ENCODE peak calls at places on chromosome 2, in ten cellular contexts. One of them, this sample, is unnamed.
A peak's percentile ranks its signal among the peaks of the same experiment; 100 is the strongest.

GRCh38 chr2:195575879-195576391 is 81.1 kb upstream of the SLC39A10 start:
- DNase-seq in uterus: no peak
- DNase-seq in choroid plexus epithelial cell: peak; percentile 87
- DNase-seq in DND-41: peak; percentile 87
- DNase-seq in naive thymus-derived CD4-positive, alpha-beta T cell: no peak
- DNase-seq in A549: peak; percentile 78
- DNase-seq in adrenal gland: no peak
- DNase-seq in PC-3: peak; percentile 94
- DNase-seq in left lung: no peak
- DNase-seq in fibroblast of lung: peak; percentile 89
- DNase-seq in this sample: no peak

GRCh38 chr2:128589681-128590080 is 271.0 kb upstream of the HS6ST1 start:
- DNase-seq in uterus: no peak
- DNase-seq in choroid plexus epithelial cell: no peak
- DNase-seq in DND-41: no peak
- DNase-seq in naive thymus-derived CD4-positive, alpha-beta T cell: no peak
- DNase-seq in A549: no peak
- DNase-seq in adrenal gland: no peak
- DNase-seq in PC-3: no peak
- DNase-seq in left lung: no peak
- DNase-seq in fibroblast of lung: no peak
- DNase-seq in this sample: no peak

GRCh38 chr2:3736112-3736511 is 32.7 kb downstream of the DCDC2C start:
- DNase-seq in uterus: no peak
- DNase-seq in choroid plexus epithelial cell: no peak
- DNase-seq in DND-41: no peak
- DNase-seq in naive thymus-derived CD4-positive, alpha-beta T cell: no peak
- DNase-seq in A549: no peak
- DNase-seq in adrenal gland: no peak
- DNase-seq in PC-3: no peak
- DNase-seq in left lung: no peak
- DNase-seq in fibroblast of lung: no peak
- DNase-seq in this sample: no peak

GRCh38 chr2:175837046-175837445 is 165.0 kb downstream of the LNPK start:
- DNase-seq in uterus: no peak
- DNase-seq in choroid plexus epithelial cell: peak; percentile 59
- DNase-seq in DND-41: no peak
- DNase-seq in naive thymus-derived CD4-positive, alpha-beta T cell: no peak
- DNase-seq in A549: no peak
- DNase-seq in adrenal gland: peak; percentile 55
- DNase-seq in PC-3: peak; percentile 12
- DNase-seq in left lung: no peak
- DNase-seq in fibroblast of lung: peak; percentile 96
- DNase-seq in this sample: no peak

GRCh38 chr2:231418820-231419640 is 23.5 kb downstream of the B3GNT7 start:
- DNase-seq in uterus: no peak
- DNase-seq in choroid plexus epithelial cell: no peak
- DNase-seq in DND-41: no peak
- DNase-seq in naive thymus-derived CD4-positive, alpha-beta T cell: no peak
- DNase-seq in A549: no peak
- DNase-seq in adrenal gland: no peak
- DNase-seq in PC-3: no peak
- DNase-seq in left lung: no peak
- DNase-seq in fibroblast of lung: no peak
- DNase-seq in this sample: no peak

GRCh38 chr2:134070281-134070731 is 183.6 kb upstream of the MGAT5 start:
- DNase-seq in uterus: no peak
- DNase-seq in choroid plexus epithelial cell: peak; percentile 25
- DNase-seq in DND-41: no peak
- DNase-seq in naive thymus-derived CD4-positive, alpha-beta T cell: no peak
- DNase-seq in A549: no peak
- DNase-seq in adrenal gland: no peak
- DNase-seq in PC-3: peak; percentile 19
- DNase-seq in left lung: no peak
- DNase-seq in fibroblast of lung: peak; percentile 39
- DNase-seq in this sample: no peak

GRCh38 chr2:210224660-210225460 is at the start of gene ACADL:
- DNase-seq in uterus: no peak
- DNase-seq in choroid plexus epithelial cell: no peak
- DNase-seq in DND-41: no peak
- DNase-seq in naive thymus-derived CD4-positive, alpha-beta T cell: no peak
- DNase-seq in A549: peak; percentile 32
- DNase-seq in adrenal gland: no peak
- DNase-seq in PC-3: peak; percentile 22
- DNase-seq in left lung: peak; percentile 71
- DNase-seq in fibroblast of lung: peak; percentile 54
- DNase-seq in this sample: no peak

GRCh38 chr2:168529900-168530561 is 74.0 kb downstream of the CERS6 start:
- DNase-seq in uterus: no peak
- DNase-seq in choroid plexus epithelial cell: no peak
- DNase-seq in DND-41: no peak
- DNase-seq in naive thymus-derived CD4-positive, alpha-beta T cell: no peak
- DNase-seq in A549: no peak
- DNase-seq in adrenal gland: no peak
- DNase-seq in PC-3: peak; percentile 54
- DNase-seq in left lung: no peak
- DNase-seq in fibroblast of lung: peak; percentile 21
- DNase-seq in this sample: no peak

GRCh38 chr2:175461839-175462238 is 280.3 kb upstream of the ATP5MC3 start:
- DNase-seq in uterus: no peak
- DNase-seq in choroid plexus epithelial cell: no peak
- DNase-seq in DND-41: no peak
- DNase-seq in naive thymus-derived CD4-positive, alpha-beta T cell: no peak
- DNase-seq in A549: no peak
- DNase-seq in adrenal gland: no peak
- DNase-seq in PC-3: peak; percentile 4
- DNase-seq in left lung: no peak
- DNase-seq in fibroblast of lung: no peak
- DNase-seq in this sample: no peak

DNA sequence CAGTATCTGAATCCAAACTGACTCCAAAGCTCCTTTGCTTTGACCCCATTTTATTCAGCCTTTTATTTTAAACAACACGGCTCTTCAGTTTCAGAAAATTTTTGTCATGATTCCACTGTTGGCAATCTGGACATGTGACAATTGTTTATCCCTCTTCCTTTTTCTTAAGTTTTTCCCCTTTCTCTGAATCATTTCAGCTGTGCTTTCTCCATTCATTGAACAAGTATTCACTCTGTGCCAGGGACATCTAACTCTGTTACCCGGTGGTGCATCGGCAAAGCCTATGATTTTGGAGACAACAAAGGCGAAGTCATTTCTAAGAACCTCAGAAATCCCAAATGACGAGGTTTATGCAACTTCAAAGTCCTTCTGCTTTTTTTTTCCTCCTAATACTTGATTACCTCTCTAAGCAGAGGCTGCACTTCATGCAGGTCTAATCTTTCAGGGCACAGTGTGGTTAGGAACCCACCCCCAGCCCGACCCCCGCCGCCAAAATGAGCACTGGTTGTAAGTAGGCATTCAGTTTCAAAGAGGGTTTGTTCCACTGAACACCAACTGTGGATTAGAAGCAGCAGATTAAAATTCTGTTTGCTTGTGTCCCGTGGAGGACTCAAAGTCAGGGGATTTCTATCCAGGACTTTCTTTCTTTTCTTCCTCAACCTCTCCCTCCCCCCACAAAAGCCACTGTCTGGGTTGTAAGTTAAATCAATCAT is 18.6 kb downstream of the ST6GAL2 start:
- DNase-seq in uterus: no peak
- DNase-seq in choroid plexus epithelial cell: no peak
- DNase-seq in DND-41: no peak
- DNase-seq in naive thymus-derived CD4-positive, alpha-beta T cell: no peak
- DNase-seq in A549: no peak
- DNase-seq in adrenal gland: no peak
- DNase-seq in PC-3: no peak
- DNase-seq in left lung: no peak
- DNase-seq in fibroblast of lung: no peak
- DNase-seq in this sample: no peak
- H3K4me3 ChIP-seq in uterus: no peak overlapping the region
- H3K4me3 ChIP-seq in choroid plexus epithelial cell: no peak overlapping the region
- H3K4me3 ChIP-seq in DND-41: no peak overlapping the region
- H3K4me3 ChIP-seq in naive thymus-derived CD4-positive, alpha-beta T cell: no peak overlapping the region
- H3K4me3 ChIP-seq in A549: no peak overlapping the region
- H3K4me3 ChIP-seq in adrenal gland: no peak overlapping the region
- H3K4me3 ChIP-seq in PC-3: no peak overlapping the region
- H3K4me3 ChIP-seq in left lung: no peak overlapping the region
- H3K4me3 ChIP-seq in fibroblast of lung: no peak overlapping the region
- H3K4me3 ChIP-seq in this sample: no peak overlapping the region

GRCh38 chr2:225464346-225465025 is 65.0 kb downstream of the NYAP2 start:
- DNase-seq in uterus: no peak
- DNase-seq in choroid plexus epithelial cell: no peak
- DNase-seq in DND-41: peak; percentile 18
- DNase-seq in naive thymus-derived CD4-positive, alpha-beta T cell: peak; percentile 16
- DNase-seq in A549: no peak
- DNase-seq in adrenal gland: no peak
- DNase-seq in PC-3: no peak
- DNase-seq in left lung: no peak
- DNase-seq in fibroblast of lung: no peak
- DNase-seq in this sample: no peak
- H3K4me3 ChIP-seq in uterus: peak overlapping the region; percentile 14
- H3K4me3 ChIP-seq in choroid plexus epithelial cell: no peak overlapping the region
- H3K4me3 ChIP-seq in DND-41: no peak overlapping the region
- H3K4me3 ChIP-seq in naive thymus-derived CD4-positive, alpha-beta T cell: peak overlapping the region; percentile 40
- H3K4me3 ChIP-seq in A549: no peak overlapping the region
- H3K4me3 ChIP-seq in adrenal gland: no peak overlapping the region
- H3K4me3 ChIP-seq in PC-3: no peak overlapping the region
- H3K4me3 ChIP-seq in left lung: no peak overlapping the region
- H3K4me3 ChIP-seq in fibroblast of lung: no peak overlapping the region
- H3K4me3 ChIP-seq in this sample: peak overlapping the region; percentile 63

DNA sequence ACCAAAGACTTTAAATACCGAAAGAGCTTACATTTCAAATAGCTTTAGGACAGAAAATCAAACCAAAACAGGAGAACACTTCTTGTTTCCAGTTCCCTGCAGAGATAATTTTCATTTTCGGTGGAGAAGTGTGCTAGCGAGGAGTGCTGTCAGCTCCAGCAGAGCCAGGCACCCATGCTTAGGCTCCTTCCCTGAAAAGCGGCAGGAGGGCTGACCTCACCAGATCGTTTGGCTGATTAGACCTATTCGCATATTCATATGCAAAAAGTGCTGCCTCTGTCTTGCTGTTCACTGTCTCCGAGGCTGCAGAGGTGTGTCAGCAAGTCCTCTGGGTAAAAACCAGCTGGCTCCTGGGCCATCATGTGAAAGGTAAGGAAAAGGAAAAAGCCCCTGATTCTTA is 225.8 kb upstream of the COPS8 start:
- DNase-seq in uterus: no peak
- DNase-seq in choroid plexus epithelial cell: no peak
- DNase-seq in DND-41: no peak
- DNase-seq in naive thymus-derived CD4-positive, alpha-beta T cell: no peak
- DNase-seq in A549: no peak
- DNase-seq in adrenal gland: peak; percentile 8
- DNase-seq in PC-3: no peak
- DNase-seq in left lung: no peak
- DNase-seq in fibroblast of lung: no peak
- DNase-seq in this sample: no peak
- H3K4me3 ChIP-seq in uterus: no peak overlapping the region
- H3K4me3 ChIP-seq in choroid plexus epithelial cell: no peak overlapping the region
- H3K4me3 ChIP-seq in DND-41: no peak overlapping the region
- H3K4me3 ChIP-seq in naive thymus-derived CD4-positive, alpha-beta T cell: no peak overlapping the region
- H3K4me3 ChIP-seq in A549: no peak overlapping the region
- H3K4me3 ChIP-seq in adrenal gland: no peak overlapping the region
- H3K4me3 ChIP-seq in PC-3: no peak overlapping the region
- H3K4me3 ChIP-seq in left lung: no peak overlapping the region
- H3K4me3 ChIP-seq in fibroblast of lung: no peak overlapping the region
- H3K4me3 ChIP-seq in this sample: no peak overlapping the region

DNA sequence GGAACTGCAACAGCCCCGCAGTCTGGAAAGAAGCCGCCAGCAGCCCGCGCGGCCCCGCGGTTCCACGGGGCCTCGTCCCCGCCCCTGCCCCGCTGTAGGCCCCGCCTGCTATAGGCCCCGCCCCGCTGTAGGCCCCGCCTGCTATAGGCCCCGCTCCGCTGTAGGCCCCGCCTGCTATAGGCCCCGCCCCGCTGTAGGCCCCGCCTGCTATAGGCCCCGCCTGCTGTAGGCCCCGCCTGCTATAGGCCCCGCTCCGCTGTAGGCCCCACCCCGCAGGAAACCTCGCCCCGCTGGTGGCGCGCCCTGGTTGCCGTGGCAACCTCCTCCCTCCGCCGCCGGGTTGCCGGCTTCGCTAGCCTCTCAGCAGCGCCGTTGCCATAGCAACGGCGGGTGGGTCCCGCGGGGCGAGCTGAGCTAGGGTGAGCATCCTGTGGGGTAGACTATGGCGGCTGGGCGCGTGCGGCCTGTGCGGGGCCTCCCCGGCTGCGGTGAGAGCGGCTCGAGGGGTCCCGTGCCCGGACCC is 12.2 kb upstream of the KIF1A start:
- DNase-seq in uterus: peak; percentile 90
- DNase-seq in choroid plexus epithelial cell: peak; percentile 90
- DNase-seq in DND-41: peak; percentile 12
- DNase-seq in naive thymus-derived CD4-positive, alpha-beta T cell: peak; percentile 99
- DNase-seq in A549: peak; percentile 92
- DNase-seq in adrenal gland: peak; percentile 95
- DNase-seq in PC-3: peak; percentile 71
- DNase-seq in left lung: peak; percentile 90
- DNase-seq in fibroblast of lung: peak; percentile 84
- DNase-seq in this sample: peak; percentile 97
- H3K4me3 ChIP-seq in uterus: peak overlapping the region; percentile 28
- H3K4me3 ChIP-seq in choroid plexus epithelial cell: peak overlapping the region; percentile 2
- H3K4me3 ChIP-seq in DND-41: no peak overlapping the region
- H3K4me3 ChIP-seq in naive thymus-derived CD4-positive, alpha-beta T cell: peak overlapping the region; percentile 32
- H3K4me3 ChIP-seq in A549: peak overlapping the region; percentile 34
- H3K4me3 ChIP-seq in adrenal gland: no peak overlapping the region
- H3K4me3 ChIP-seq in PC-3: peak overlapping the region; percentile 38
- H3K4me3 ChIP-seq in left lung: no peak overlapping the region
- H3K4me3 ChIP-seq in fibroblast of lung: no peak overlapping the region
- H3K4me3 ChIP-seq in this sample: peak overlapping the region; percentile 16

This sample was measured in effector memory CD4-positive, alpha-beta T cell.